ENCODE peak calls at places on chromosomes 16 and 17, in four cellular contexts. D is neural progenitor cell; O is WTC11; I is activated T-cell treated with anti-CD3 and anti-CD28 coated beads, Interleukin-2, amount 50 U/mL, for 4 hours. P is an unnamed sample.
A peak's percentile ranks its signal among the peaks of the same experiment; 100 is the strongest.

GRCh38 chr17:1003972-1004768 is 7.2 kb downstream of the TIMM22 start:
- DNase-seq in D (no peak), O (no peak), I (no peak), P (no peak)

GRCh38 chr16:27779719-27780161 is 229.8 kb downstream of the KATNIP start:
- DNase-seq in D (peak; percentile 84), O (peak; percentile 82), I (no peak), P (peak; percentile 64)

GRCh38 chr17:65323055-65323454 is 185.9 kb downstream of the RGS9 start:
- DNase-seq in D (no peak), O (no peak), I (no peak), P (no peak)

GRCh38 chr17:10217916-10218315 is 19.5 kb upstream of the GAS7 start:
- DNase-seq in D (no peak), O (no peak), I (no peak), P (no peak)

GRCh38 chr17:40316571-40317344 is 7.8 kb downstream of the RARA start:
- DNase-seq in D (peak; percentile 85), O (peak; percentile 69), I (no peak), P (peak; percentile 81)

GRCh38 chr17:78266771-78267170 is 35.3 kb downstream of the TMEM235 start:
- DNase-seq in D (no peak), O (no peak), I (no peak), P (no peak)

GRCh38 chr17:17682737-17683675 is 1.7 kb downstream of the RAI1 start:
- DNase-seq in D (peak; percentile 82), O (peak; percentile 59), I (peak; percentile 64), P (peak; percentile 88)

GRCh38 chr17:33874617-33875060 is 380.4 kb upstream of the CCL2 start:
- DNase-seq in D (no peak), O (no peak), I (no peak), P (no peak)

GRCh38 chr16:66369055-66369592 is 2.6 kb downstream of the CDH5 start:
- DNase-seq in D (no peak), O (no peak), I (no peak), P (no peak)

GRCh38 chr17:44907696-44908470 is 7.4 kb downstream of the GFAP start:
- DNase-seq in D (no peak), O (no peak), I (no peak), P (no peak)

GRCh38 chr17:309361-309888 is 43.2 kb downstream of the RPH3AL start:
- DNase-seq in D (peak; percentile 78), O (peak; percentile 73), I (no peak), P (peak; percentile 85)

GRCh38 chr17:13962716-13963115 is 106.6 kb upstream of the COX10 start:
- DNase-seq in D (no peak), O (no peak), I (no peak), P (no peak)

GRCh38 chr16:51302042-51302441 is 151.0 kb upstream of the SALL1 start:
- DNase-seq in D (no peak), O (no peak), I (no peak), P (no peak)

GRCh38 chr16:27529962-27530361 is 19.8 kb downstream of the GTF3C1 start:
- DNase-seq in D (no peak), O (no peak), I (no peak), P (no peak)

GRCh38 chr16:22369221-22369811 is 5.1 kb downstream of the CDR2 start:
- DNase-seq in D (no peak), O (no peak), I (no peak), P (no peak)

GRCh38 chr17:38358586-38359513 is 7.2 kb downstream of the SOCS7 start:
- DNase-seq in D (no peak), O (no peak), I (no peak), P (no peak)

GRCh38 chr16:10566613-10567012 is 13.8 kb downstream of the EMP2 start:
- DNase-seq in D (no peak), O (no peak), I (no peak), P (no peak)

GRCh38 chr16:69845181-69845580 is 83.0 kb downstream of the WWP2 start:
- DNase-seq in D (no peak), O (no peak), I (no peak), P (no peak)

GRCh38 chr16:85528528-85529387 is 84.4 kb upstream of the GSE1 start:
- DNase-seq in D (no peak), O (no peak), I (peak; percentile 14), P (no peak)

GRCh38 chr16:28192811-28193529 is 18.8 kb downstream of the XPO6 start:
- DNase-seq in D (no peak), O (no peak), I (peak; percentile 69), P (no peak)

GRCh38 chr16:88393034-88393433 is 10.3 kb downstream of the ZNF469 start:
- DNase-seq in D (no peak), O (no peak), I (no peak), P (no peak)

GRCh38 chr17:48612854-48613691 is 2.0 kb downstream of the HOXB8 start:
- DNase-seq in D (peak; percentile 71), O (no peak), I (no peak), P (no peak)

GRCh38 chr17:78369791-78370381 is 8.6 kb upstream of the PGS1 start:
- DNase-seq in D (no peak), O (no peak), I (no peak), P (no peak)

GRCh38 chr17:31494259-31495048 is 103.0 kb downstream of the RAB11FIP4 start:
- DNase-seq in D (no peak), O (no peak), I (peak; percentile 56), P (no peak)

GRCh38 chr16:68359398-68360191 is 48.8 kb downstream of the PRMT7 start:
- DNase-seq in D (no peak), O (no peak), I (no peak), P (no peak)

GRCh38 chr16:13779676-13780075 is 140.3 kb upstream of the ERCC4 start:
- DNase-seq in D (peak; percentile 47), O (no peak), I (no peak), P (peak; percentile 42)

GRCh38 chr17:22266231-22266630 is 573.9 kb downstream of the KCNJ18 start:
- DNase-seq in D (no peak), O (no peak), I (no peak), P (no peak)

GRCh38 chr17:33647976-33648375 is 354.9 kb upstream of the ASIC2 start:
- DNase-seq in D (peak; percentile 63), O (no peak), I (no peak), P (peak; percentile 61)

GRCh38 chr17:81665205-81666091 is 957 bp downstream of the OXLD1 start:
- DNase-seq in D (peak; percentile 23), O (no peak), I (peak; percentile 54), P (no peak)

GRCh38 chr16:89139907-89140361 is 31.6 kb upstream of the CDH15 start:
- DNase-seq in D (no peak), O (no peak), I (no peak), P (no peak)

GRCh38 chr16:88479795-88480760 is 27.0 kb downstream of the ZFPM1 start:
- DNase-seq in D (no peak), O (no peak), I (peak; percentile 41), P (no peak)

GRCh38 chr17:41489531-41489930 is at the start of gene KRT36:
- DNase-seq in D (no peak), O (no peak), I (no peak), P (no peak)

GRCh38 chr17:42016411-42016831 is 818 bp downstream of the DNAJC7 start:
- DNase-seq in D (peak; percentile 17), O (no peak), I (no peak), P (no peak)

GRCh38 chr17:11240041-11240801 is 792 bp upstream of the SHISA6 start:
- DNase-seq in D (peak; percentile 83), O (peak; percentile 21), I (no peak), P (peak; percentile 79)

GRCh38 chr17:540632-541031 is 174.0 kb downstream of the VPS53 start:
- DNase-seq in D (no peak), O (no peak), I (no peak), P (no peak)